ENCODE peak calls at places on chromosomes 7 and 10, in nine cellular contexts. One of them, this sample, is unnamed.

GRCh38 chr7:91243591-91244368 is 20.5 kb upstream of the FZD1 start:
- DNase-seq in pancreas: no peak
- DNase-seq in tibial artery: no peak
- DNase-seq in cardiac muscle cell: no peak
- DNase-seq in caudate nucleus: no peak
- DNase-seq in hepatocyte: no peak
- DNase-seq in fibroblast of lung: peak
- DNase-seq in neuronal stem cell: no peak
- DNase-seq in left ventricle myocardium inferior: no peak
- DNase-seq in this sample: no peak

GRCh38 chr10:43199088-43199683 is 60.9 kb downstream of the CSGALNACT2 start:
- DNase-seq in tibial artery: no peak
- DNase-seq in cardiac muscle cell: no peak
- DNase-seq in caudate nucleus: no peak
- DNase-seq in pancreas: no peak
- DNase-seq in left ventricle myocardium inferior: no peak
- DNase-seq in fibroblast of lung: no peak
- DNase-seq in neuronal stem cell: no peak
- DNase-seq in hepatocyte: no peak
- DNase-seq in this sample: no peak

GRCh38 chr7:38660427-38661099 is 29.4 kb upstream of the AMPH start:
- DNase-seq in tibial artery: no peak
- DNase-seq in neuronal stem cell: peak
- DNase-seq in hepatocyte: peak
- DNase-seq in left ventricle myocardium inferior: no peak
- DNase-seq in pancreas: no peak
- DNase-seq in fibroblast of lung: peak
- DNase-seq in caudate nucleus: no peak
- DNase-seq in cardiac muscle cell: peak
- DNase-seq in this sample: peak

GRCh38 chr7:111050885-111051416 is 40.0 kb upstream of the LRRN3 start:
- DNase-seq in left ventricle myocardium inferior: no peak
- DNase-seq in hepatocyte: no peak
- DNase-seq in caudate nucleus: no peak
- DNase-seq in neuronal stem cell: no peak
- DNase-seq in pancreas: no peak
- DNase-seq in tibial artery: no peak
- DNase-seq in fibroblast of lung: peak
- DNase-seq in cardiac muscle cell: no peak
- DNase-seq in this sample: no peak

GRCh38 chr7:30255096-30255769 is 29.2 kb upstream of the ZNRF2 start:
- DNase-seq in left ventricle myocardium inferior: no peak
- DNase-seq in cardiac muscle cell: no peak
- DNase-seq in neuronal stem cell: no peak
- DNase-seq in tibial artery: no peak
- DNase-seq in fibroblast of lung: no peak
- DNase-seq in hepatocyte: peak
- DNase-seq in pancreas: no peak
- DNase-seq in caudate nucleus: no peak
- DNase-seq in this sample: no peak

GRCh38 chr7:1223196-1224092 is 9.2 kb upstream of the UNCX start:
- DNase-seq in caudate nucleus: no peak
- DNase-seq in pancreas: no peak
- DNase-seq in hepatocyte: no peak
- DNase-seq in neuronal stem cell: no peak
- DNase-seq in cardiac muscle cell: no peak
- DNase-seq in fibroblast of lung: no peak
- DNase-seq in tibial artery: no peak
- DNase-seq in left ventricle myocardium inferior: no peak
- DNase-seq in this sample: peak

GRCh38 chr7:87476179-87476557 is 688 bp upstream of the ABCB4 start:
- DNase-seq in cardiac muscle cell: no peak
- DNase-seq in left ventricle myocardium inferior: no peak
- DNase-seq in tibial artery: no peak
- DNase-seq in caudate nucleus: no peak
- DNase-seq in neuronal stem cell: no peak
- DNase-seq in fibroblast of lung: no peak
- DNase-seq in hepatocyte: no peak
- DNase-seq in pancreas: no peak
- DNase-seq in this sample: no peak

GRCh38 chr7:37000514-37000913 is 276.2 kb upstream of the AOAH start:
- DNase-seq in hepatocyte: no peak
- DNase-seq in tibial artery: no peak
- DNase-seq in cardiac muscle cell: no peak
- DNase-seq in pancreas: no peak
- DNase-seq in fibroblast of lung: no peak
- DNase-seq in neuronal stem cell: no peak
- DNase-seq in caudate nucleus: no peak
- DNase-seq in left ventricle myocardium inferior: no peak
- DNase-seq in this sample: no peak

GRCh38 chr10:78514459-78514858 is 480.8 kb downstream of the RPS24 start:
- DNase-seq in hepatocyte: no peak
- DNase-seq in caudate nucleus: no peak
- DNase-seq in fibroblast of lung: no peak
- DNase-seq in pancreas: no peak
- DNase-seq in neuronal stem cell: no peak
- DNase-seq in left ventricle myocardium inferior: no peak
- DNase-seq in tibial artery: no peak
- DNase-seq in cardiac muscle cell: no peak
- DNase-seq in this sample: no peak

GRCh38 chr10:78516236-78516635 is 482.6 kb downstream of the RPS24 start:
- DNase-seq in pancreas: no peak
- DNase-seq in cardiac muscle cell: no peak
- DNase-seq in hepatocyte: no peak
- DNase-seq in tibial artery: no peak
- DNase-seq in caudate nucleus: no peak
- DNase-seq in neuronal stem cell: no peak
- DNase-seq in fibroblast of lung: no peak
- DNase-seq in left ventricle myocardium inferior: no peak
- DNase-seq in this sample: no peak

GRCh38 chr10:78515873-78516153 is 482.1 kb downstream of the RPS24 start:
- DNase-seq in left ventricle myocardium inferior: no peak
- DNase-seq in neuronal stem cell: no peak
- DNase-seq in hepatocyte: no peak
- DNase-seq in caudate nucleus: no peak
- DNase-seq in pancreas: no peak
- DNase-seq in fibroblast of lung: no peak
- DNase-seq in tibial artery: no peak
- DNase-seq in cardiac muscle cell: no peak
- DNase-seq in this sample: no peak

GRCh38 chr10:78513986-78514385 is 480.3 kb downstream of the RPS24 start:
- DNase-seq in pancreas: no peak
- DNase-seq in cardiac muscle cell: no peak
- DNase-seq in left ventricle myocardium inferior: no peak
- DNase-seq in caudate nucleus: no peak
- DNase-seq in tibial artery: no peak
- DNase-seq in fibroblast of lung: no peak
- DNase-seq in neuronal stem cell: no peak
- DNase-seq in hepatocyte: no peak
- DNase-seq in this sample: no peak

DNA sequence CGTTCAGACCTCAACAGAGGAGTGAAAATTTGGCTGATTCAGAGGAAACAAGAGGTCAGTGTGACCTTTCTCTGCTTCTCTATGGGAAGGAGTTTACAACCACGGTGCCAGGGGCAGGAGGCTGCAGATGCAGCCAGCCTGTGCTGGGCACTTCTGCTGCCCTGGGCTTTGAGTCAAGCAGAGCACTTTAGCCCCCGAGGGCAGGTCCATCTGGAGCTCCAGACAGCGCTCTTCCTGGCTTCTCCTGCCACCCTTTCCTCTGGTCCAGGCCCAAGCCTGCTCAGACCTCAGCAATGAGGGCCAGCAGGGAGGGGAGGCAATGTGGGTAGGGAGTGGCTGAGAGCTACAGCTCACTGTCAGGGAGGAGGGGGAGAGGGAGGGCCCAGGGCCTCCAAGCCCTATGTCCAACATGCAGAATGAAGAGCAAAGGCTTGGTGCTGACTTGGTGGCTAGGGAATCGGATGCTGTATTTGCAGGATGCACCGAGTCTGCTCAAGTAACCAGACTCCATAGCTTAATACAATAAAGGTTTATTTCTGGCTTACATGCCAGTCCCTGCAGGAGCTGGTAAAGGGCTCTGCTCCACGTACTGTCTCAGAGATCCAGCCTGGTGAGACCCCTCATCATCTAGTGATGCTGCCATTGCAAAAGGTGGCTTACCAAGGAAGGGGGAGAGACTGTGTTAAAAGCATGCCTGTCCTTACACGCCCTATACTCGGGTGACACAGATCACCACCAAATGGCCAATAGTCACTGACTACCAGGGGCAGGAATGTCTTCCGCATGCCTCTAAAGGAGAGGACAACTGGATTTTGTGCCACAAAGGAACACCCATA is 481.6 kb downstream of the RPS24 start:
- DNase-seq in caudate nucleus: no peak
- DNase-seq in neuronal stem cell: no peak
- DNase-seq in pancreas: no peak
- DNase-seq in tibial artery: peak
- DNase-seq in left ventricle myocardium inferior: no peak
- DNase-seq in cardiac muscle cell: peak
- DNase-seq in hepatocyte: no peak
- DNase-seq in fibroblast of lung: peak
- DNase-seq in this sample: no peak
- H3K27ac ChIP-seq in caudate nucleus: peak
- H3K27ac ChIP-seq in neuronal stem cell: no peak
- H3K27ac ChIP-seq in pancreas: no peak
- H3K27ac ChIP-seq in tibial artery: peak
- H3K27ac ChIP-seq in left ventricle myocardium inferior: peak
- H3K27ac ChIP-seq in cardiac muscle cell: no peak
- H3K27ac ChIP-seq in hepatocyte: peak
- H3K27ac ChIP-seq in fibroblast of lung: no peak
- H3K27ac ChIP-seq in this sample: no peak

GRCh38 chr7:100437150-100438100 is 1.1 kb upstream of the PPP1R35 start:
- DNase-seq in fibroblast of lung: no peak
- DNase-seq in left ventricle myocardium inferior: no peak
- DNase-seq in tibial artery: no peak
- DNase-seq in neuronal stem cell: no peak
- DNase-seq in hepatocyte: no peak
- DNase-seq in caudate nucleus: no peak
- DNase-seq in cardiac muscle cell: no peak
- DNase-seq in pancreas: peak
- DNase-seq in this sample: no peak

GRCh38 chr7:100434297-100435144 is 1.8 kb downstream of the PPP1R35 start:
- DNase-seq in fibroblast of lung: no peak
- DNase-seq in left ventricle myocardium inferior: no peak
- DNase-seq in cardiac muscle cell: no peak
- DNase-seq in neuronal stem cell: no peak
- DNase-seq in caudate nucleus: no peak
- DNase-seq in hepatocyte: no peak
- DNase-seq in tibial artery: no peak
- DNase-seq in pancreas: no peak
- DNase-seq in this sample: no peak

GRCh38 chr7:100441641-100442535 is 5.6 kb upstream of the PPP1R35 start:
- DNase-seq in caudate nucleus: no peak
- DNase-seq in hepatocyte: no peak
- DNase-seq in left ventricle myocardium inferior: no peak
- DNase-seq in tibial artery: no peak
- DNase-seq in pancreas: no peak
- DNase-seq in fibroblast of lung: no peak
- DNase-seq in cardiac muscle cell: no peak
- DNase-seq in neuronal stem cell: no peak
- DNase-seq in this sample: no peak

GRCh38 chr7:100435401-100436304 is 644 bp downstream of the PPP1R35 start:
- DNase-seq in hepatocyte: peak
- DNase-seq in neuronal stem cell: no peak
- DNase-seq in cardiac muscle cell: peak
- DNase-seq in pancreas: peak
- DNase-seq in fibroblast of lung: no peak
- DNase-seq in left ventricle myocardium inferior: peak
- DNase-seq in tibial artery: no peak
- DNase-seq in caudate nucleus: peak
- DNase-seq in this sample: peak

GRCh38 chr7:100438172-100438571 is 1.9 kb upstream of the PPP1R35 start:
- DNase-seq in hepatocyte: no peak
- DNase-seq in left ventricle myocardium inferior: no peak
- DNase-seq in tibial artery: no peak
- DNase-seq in cardiac muscle cell: no peak
- DNase-seq in pancreas: no peak
- DNase-seq in caudate nucleus: no peak
- DNase-seq in fibroblast of lung: no peak
- DNase-seq in neuronal stem cell: no peak
- DNase-seq in this sample: no peak
- H3K27ac ChIP-seq in hepatocyte: no peak
- H3K27ac ChIP-seq in left ventricle myocardium inferior: peak
- H3K27ac ChIP-seq in tibial artery: peak
- H3K27ac ChIP-seq in cardiac muscle cell: no peak
- H3K27ac ChIP-seq in pancreas: no peak
- H3K27ac ChIP-seq in caudate nucleus: no peak
- H3K27ac ChIP-seq in fibroblast of lung: no peak
- H3K27ac ChIP-seq in neuronal stem cell: no peak
- H3K27ac ChIP-seq in this sample: no peak

DNA sequence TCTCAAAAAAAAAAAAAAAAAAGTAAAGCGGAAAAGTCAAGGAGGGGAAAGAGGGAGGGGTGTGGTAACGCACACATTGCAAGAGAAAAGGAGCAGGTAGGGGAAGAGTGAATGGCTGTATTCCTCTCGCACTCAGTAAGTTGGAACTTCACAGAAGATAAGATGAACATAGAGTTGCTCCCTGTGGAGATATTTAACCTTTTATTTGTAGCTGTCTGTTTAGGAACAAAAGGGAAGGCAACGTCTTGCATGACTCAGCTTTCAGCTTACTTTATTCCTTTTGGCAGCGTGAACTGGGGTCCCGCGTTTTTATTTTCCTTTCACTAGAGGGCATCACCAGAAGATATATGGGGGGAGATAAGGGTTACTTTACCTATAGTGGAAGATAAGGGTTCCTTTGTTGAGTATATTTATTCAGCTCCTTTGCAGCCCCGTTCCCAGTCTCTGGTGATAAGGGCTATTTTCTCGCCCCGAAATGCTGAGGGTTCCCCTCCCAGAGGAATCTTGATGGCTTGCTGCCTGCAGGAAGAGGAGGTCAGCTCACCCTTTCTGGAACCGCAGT is 78.5 kb downstream of the APBB1IP start:
- DNase-seq in fibroblast of lung: no peak
- DNase-seq in cardiac muscle cell: peak
- DNase-seq in left ventricle myocardium inferior: no peak
- DNase-seq in neuronal stem cell: no peak
- DNase-seq in hepatocyte: peak
- DNase-seq in tibial artery: no peak
- DNase-seq in caudate nucleus: no peak
- DNase-seq in pancreas: no peak
- DNase-seq in this sample: peak
- H3K27ac ChIP-seq in fibroblast of lung: no peak
- H3K27ac ChIP-seq in cardiac muscle cell: no peak
- H3K27ac ChIP-seq in left ventricle myocardium inferior: no peak
- H3K27ac ChIP-seq in neuronal stem cell: no peak
- H3K27ac ChIP-seq in hepatocyte: no peak
- H3K27ac ChIP-seq in tibial artery: no peak
- H3K27ac ChIP-seq in caudate nucleus: no peak
- H3K27ac ChIP-seq in pancreas: no peak
- H3K27ac ChIP-seq in this sample: no peak

GRCh38 chr10:69820817-69821216 is 19.1 kb downstream of the COL13A1 start:
- DNase-seq in pancreas: no peak
- DNase-seq in cardiac muscle cell: no peak
- DNase-seq in tibial artery: no peak
- DNase-seq in fibroblast of lung: no peak
- DNase-seq in neuronal stem cell: no peak
- DNase-seq in left ventricle myocardium inferior: no peak
- DNase-seq in hepatocyte: no peak
- DNase-seq in caudate nucleus: no peak
- DNase-seq in this sample: no peak

GRCh38 chr10:69818676-69819239 is 17.1 kb downstream of the COL13A1 start:
- DNase-seq in pancreas: no peak
- DNase-seq in hepatocyte: no peak
- DNase-seq in fibroblast of lung: no peak
- DNase-seq in tibial artery: no peak
- DNase-seq in caudate nucleus: no peak
- DNase-seq in neuronal stem cell: no peak
- DNase-seq in cardiac muscle cell: no peak
- DNase-seq in left ventricle myocardium inferior: no peak
- DNase-seq in this sample: no peak

GRCh38 chr10:69816963-69817605 is 15.4 kb downstream of the COL13A1 start:
- DNase-seq in tibial artery: no peak
- DNase-seq in cardiac muscle cell: no peak
- DNase-seq in caudate nucleus: no peak
- DNase-seq in neuronal stem cell: no peak
- DNase-seq in left ventricle myocardium inferior: no peak
- DNase-seq in fibroblast of lung: peak
- DNase-seq in pancreas: no peak
- DNase-seq in hepatocyte: no peak
- DNase-seq in this sample: no peak

GRCh38 chr10:69816536-69816935 is 14.8 kb downstream of the COL13A1 start:
- DNase-seq in pancreas: no peak
- DNase-seq in tibial artery: no peak
- DNase-seq in left ventricle myocardium inferior: no peak
- DNase-seq in cardiac muscle cell: no peak
- DNase-seq in fibroblast of lung: no peak
- DNase-seq in neuronal stem cell: no peak
- DNase-seq in caudate nucleus: no peak
- DNase-seq in hepatocyte: no peak
- DNase-seq in this sample: no peak

DNA sequence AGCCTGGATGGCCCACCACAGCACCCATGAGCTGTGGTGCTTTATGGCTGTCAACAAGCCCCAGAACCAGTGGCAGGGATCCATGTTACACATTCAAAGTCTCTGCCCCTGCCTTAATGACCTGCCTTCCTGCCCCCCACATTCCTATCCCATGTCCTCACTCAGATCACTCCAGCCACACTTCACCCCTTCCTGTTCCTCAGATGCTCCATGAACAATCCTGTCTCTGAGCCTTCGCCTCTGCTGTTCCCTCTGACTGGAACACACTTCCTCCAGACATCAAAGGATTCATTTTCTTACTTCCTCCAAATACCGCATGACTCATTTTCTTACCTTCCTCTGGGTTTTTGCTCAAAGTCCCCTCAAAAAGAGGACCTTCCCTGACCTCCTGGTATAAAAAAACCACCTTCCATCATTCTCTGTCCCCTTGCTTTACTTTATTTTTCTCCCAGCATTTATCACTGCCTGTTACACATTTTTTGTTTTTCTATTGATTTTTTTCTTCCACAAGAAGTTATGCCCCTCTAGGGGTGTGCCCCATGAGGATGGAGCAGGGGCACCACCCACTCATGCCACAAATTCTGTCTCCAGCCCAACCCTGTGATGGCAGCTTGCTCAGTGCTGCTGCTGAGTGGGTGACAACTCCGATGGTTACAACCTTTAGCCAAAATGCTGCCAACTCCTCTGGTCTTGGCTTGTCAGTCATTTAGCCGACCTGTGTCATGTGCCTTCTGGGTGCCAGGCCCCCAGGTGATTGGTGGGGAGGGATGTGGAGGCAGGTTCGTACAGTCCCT is 18.2 kb downstream of the COL13A1 start:
- DNase-seq in tibial artery: no peak
- DNase-seq in cardiac muscle cell: peak
- DNase-seq in fibroblast of lung: peak
- DNase-seq in left ventricle myocardium inferior: no peak
- DNase-seq in hepatocyte: no peak
- DNase-seq in pancreas: no peak
- DNase-seq in caudate nucleus: no peak
- DNase-seq in neuronal stem cell: no peak
- DNase-seq in this sample: no peak
- H3K27ac ChIP-seq in tibial artery: no peak
- H3K27ac ChIP-seq in cardiac muscle cell: no peak
- H3K27ac ChIP-seq in fibroblast of lung: peak
- H3K27ac ChIP-seq in left ventricle myocardium inferior: no peak
- H3K27ac ChIP-seq in hepatocyte: no peak
- H3K27ac ChIP-seq in pancreas: no peak
- H3K27ac ChIP-seq in caudate nucleus: no peak
- H3K27ac ChIP-seq in neuronal stem cell: no peak
- H3K27ac ChIP-seq in this sample: no peak